ENCODE peak calls at places on chromosomes 13 and 19, in nine cellular contexts. One of them, this sample, is unnamed.

GRCh38 chr19:55474269-55475265 is 1.9 kb upstream of the ZNF628 start:
- DNase-seq in fibroblast of mammary gland: no peak
- DNase-seq in OCI-LY7: no peak
- DNase-seq in AG10803: peak; percentile 56
- DNase-seq in cardiac muscle cell: no peak
- DNase-seq in body of pancreas: no peak
- DNase-seq in upper lobe of right lung: no peak
- DNase-seq in IMR-90: no peak
- DNase-seq in thoracic aorta: no peak
- DNase-seq in this sample: no peak

GRCh38 chr19:41930926-41931592 is 2.8 kb upstream of the ERFL start:
- DNase-seq in fibroblast of mammary gland: no peak
- DNase-seq in OCI-LY7: peak; percentile 58
- DNase-seq in AG10803: no peak
- DNase-seq in cardiac muscle cell: no peak
- DNase-seq in body of pancreas: no peak
- DNase-seq in upper lobe of right lung: no peak
- DNase-seq in IMR-90: no peak
- DNase-seq in thoracic aorta: no peak
- DNase-seq in this sample: no peak

GRCh38 chr19:1081301-1082164 is 13.6 kb downstream of the POLR2E start:
- DNase-seq in fibroblast of mammary gland: no peak
- DNase-seq in OCI-LY7: no peak
- DNase-seq in AG10803: no peak
- DNase-seq in cardiac muscle cell: no peak
- DNase-seq in body of pancreas: peak; percentile 42
- DNase-seq in upper lobe of right lung: peak; percentile 72
- DNase-seq in IMR-90: no peak
- DNase-seq in thoracic aorta: no peak
- DNase-seq in this sample: no peak

GRCh38 chr13:26629260-26629659 is 71.8 kb downstream of the WASF3 start:
- DNase-seq in fibroblast of mammary gland: peak; percentile 24
- DNase-seq in OCI-LY7: peak; percentile 1
- DNase-seq in AG10803: peak; percentile 3
- DNase-seq in cardiac muscle cell: no peak
- DNase-seq in body of pancreas: no peak
- DNase-seq in upper lobe of right lung: no peak
- DNase-seq in IMR-90: no peak
- DNase-seq in thoracic aorta: no peak
- DNase-seq in this sample: no peak

GRCh38 chr19:42317535-42317934 is 4.4 kb downstream of the TMEM145 start:
- DNase-seq in fibroblast of mammary gland: no peak
- DNase-seq in OCI-LY7: peak; percentile 48
- DNase-seq in AG10803: no peak
- DNase-seq in cardiac muscle cell: no peak
- DNase-seq in body of pancreas: no peak
- DNase-seq in upper lobe of right lung: no peak
- DNase-seq in IMR-90: no peak
- DNase-seq in thoracic aorta: no peak
- DNase-seq in this sample: no peak

GRCh38 chr19:55113570-55114039 is 3.8 kb downstream of the PPP1R12C start:
- DNase-seq in fibroblast of mammary gland: peak; percentile 93
- DNase-seq in OCI-LY7: peak; percentile 60
- DNase-seq in AG10803: peak; percentile 92
- DNase-seq in cardiac muscle cell: peak; percentile 83
- DNase-seq in body of pancreas: peak; percentile 77
- DNase-seq in upper lobe of right lung: peak; percentile 83
- DNase-seq in IMR-90: peak; percentile 92
- DNase-seq in thoracic aorta: peak; percentile 92
- DNase-seq in this sample: peak; percentile 82

GRCh38 chr19:14031719-14032480 is at the start of gene IL27RA:
- DNase-seq in fibroblast of mammary gland: peak; percentile 26
- DNase-seq in OCI-LY7: peak; percentile 85
- DNase-seq in AG10803: peak; percentile 37
- DNase-seq in cardiac muscle cell: peak; percentile 61
- DNase-seq in body of pancreas: peak; percentile 67
- DNase-seq in upper lobe of right lung: peak; percentile 86
- DNase-seq in IMR-90: peak; percentile 31
- DNase-seq in thoracic aorta: no peak
- DNase-seq in this sample: no peak

GRCh38 chr19:39199025-39199424 is 2.3 kb downstream of the NCCRP1 start:
- DNase-seq in fibroblast of mammary gland: peak; percentile 73
- DNase-seq in OCI-LY7: no peak
- DNase-seq in AG10803: peak; percentile 40
- DNase-seq in cardiac muscle cell: peak; percentile 41
- DNase-seq in body of pancreas: peak; percentile 96
- DNase-seq in upper lobe of right lung: peak; percentile 66
- DNase-seq in IMR-90: peak; percentile 63
- DNase-seq in thoracic aorta: no peak
- DNase-seq in this sample: no peak

GRCh38 chr19:7868326-7868670 is 5.9 kb downstream of the PRR36 start:
- DNase-seq in fibroblast of mammary gland: peak; percentile 15
- DNase-seq in OCI-LY7: no peak
- DNase-seq in AG10803: no peak
- DNase-seq in cardiac muscle cell: no peak
- DNase-seq in body of pancreas: no peak
- DNase-seq in upper lobe of right lung: no peak
- DNase-seq in IMR-90: no peak
- DNase-seq in thoracic aorta: no peak
- DNase-seq in this sample: no peak

GRCh38 chr13:102726430-102726829 is 31.6 kb upstream of the METTL21C start:
- DNase-seq in fibroblast of mammary gland: peak; percentile 11
- DNase-seq in OCI-LY7: peak; percentile 0
- DNase-seq in AG10803: no peak
- DNase-seq in cardiac muscle cell: no peak
- DNase-seq in body of pancreas: no peak
- DNase-seq in upper lobe of right lung: no peak
- DNase-seq in IMR-90: no peak
- DNase-seq in thoracic aorta: no peak
- DNase-seq in this sample: no peak

GRCh38 chr13:89688908-89689307 is 1658.6 kb upstream of the MIR17HG start:
- DNase-seq in fibroblast of mammary gland: no peak
- DNase-seq in OCI-LY7: no peak
- DNase-seq in AG10803: no peak
- DNase-seq in cardiac muscle cell: no peak
- DNase-seq in body of pancreas: peak; percentile 6
- DNase-seq in upper lobe of right lung: peak; percentile 46
- DNase-seq in IMR-90: no peak
- DNase-seq in thoracic aorta: no peak
- DNase-seq in this sample: no peak

GRCh38 chr19:23436944-23437343 is 41.7 kb upstream of the ZNF91 start:
- DNase-seq in fibroblast of mammary gland: peak; percentile 2
- DNase-seq in OCI-LY7: peak; percentile 39
- DNase-seq in AG10803: no peak
- DNase-seq in cardiac muscle cell: no peak
- DNase-seq in body of pancreas: no peak
- DNase-seq in upper lobe of right lung: no peak
- DNase-seq in IMR-90: no peak
- DNase-seq in thoracic aorta: no peak
- DNase-seq in this sample: no peak

GRCh38 chr19:10962863-10963262 is 2.0 kb downstream of the SMARCA4 start:
- DNase-seq in fibroblast of mammary gland: no peak
- DNase-seq in OCI-LY7: no peak
- DNase-seq in AG10803: no peak
- DNase-seq in cardiac muscle cell: no peak
- DNase-seq in body of pancreas: no peak
- DNase-seq in upper lobe of right lung: no peak
- DNase-seq in IMR-90: no peak
- DNase-seq in thoracic aorta: no peak
- DNase-seq in this sample: no peak

GRCh38 chr19:6760606-6761005 is 6.6 kb downstream of the SH2D3A start:
- DNase-seq in fibroblast of mammary gland: no peak
- DNase-seq in OCI-LY7: no peak
- DNase-seq in AG10803: no peak
- DNase-seq in cardiac muscle cell: no peak
- DNase-seq in body of pancreas: no peak
- DNase-seq in upper lobe of right lung: no peak
- DNase-seq in IMR-90: no peak
- DNase-seq in thoracic aorta: no peak
- DNase-seq in this sample: no peak

GRCh38 chr19:11070123-11070522 is 19.1 kb upstream of the LDLR start:
- DNase-seq in fibroblast of mammary gland: no peak
- DNase-seq in OCI-LY7: no peak
- DNase-seq in AG10803: no peak
- DNase-seq in cardiac muscle cell: no peak
- DNase-seq in body of pancreas: no peak
- DNase-seq in upper lobe of right lung: no peak
- DNase-seq in IMR-90: no peak
- DNase-seq in thoracic aorta: no peak
- DNase-seq in this sample: no peak

GRCh38 chr13:30256713-30257432 is 50.5 kb downstream of the KATNAL1 start:
- DNase-seq in fibroblast of mammary gland: peak; percentile 20
- DNase-seq in OCI-LY7: peak; percentile 37
- DNase-seq in AG10803: peak; percentile 43
- DNase-seq in cardiac muscle cell: peak; percentile 18
- DNase-seq in body of pancreas: no peak
- DNase-seq in upper lobe of right lung: no peak
- DNase-seq in IMR-90: no peak
- DNase-seq in thoracic aorta: no peak
- DNase-seq in this sample: no peak
- TF ChIP-seq CTCF in fibroblast of mammary gland: peak; percentile 13
- TF ChIP-seq CTCF in OCI-LY7: peak; percentile 72
- TF ChIP-seq CTCF in AG10803: peak; percentile 43
- TF ChIP-seq CTCF in cardiac muscle cell: no peak
- TF ChIP-seq CTCF in body of pancreas: no peak
- TF ChIP-seq CTCF in upper lobe of right lung: no peak
- TF ChIP-seq CTCF in IMR-90: no peak
- TF ChIP-seq CTCF in thoracic aorta: no peak
- TF ChIP-seq CTCF in this sample: no peak

DNA sequence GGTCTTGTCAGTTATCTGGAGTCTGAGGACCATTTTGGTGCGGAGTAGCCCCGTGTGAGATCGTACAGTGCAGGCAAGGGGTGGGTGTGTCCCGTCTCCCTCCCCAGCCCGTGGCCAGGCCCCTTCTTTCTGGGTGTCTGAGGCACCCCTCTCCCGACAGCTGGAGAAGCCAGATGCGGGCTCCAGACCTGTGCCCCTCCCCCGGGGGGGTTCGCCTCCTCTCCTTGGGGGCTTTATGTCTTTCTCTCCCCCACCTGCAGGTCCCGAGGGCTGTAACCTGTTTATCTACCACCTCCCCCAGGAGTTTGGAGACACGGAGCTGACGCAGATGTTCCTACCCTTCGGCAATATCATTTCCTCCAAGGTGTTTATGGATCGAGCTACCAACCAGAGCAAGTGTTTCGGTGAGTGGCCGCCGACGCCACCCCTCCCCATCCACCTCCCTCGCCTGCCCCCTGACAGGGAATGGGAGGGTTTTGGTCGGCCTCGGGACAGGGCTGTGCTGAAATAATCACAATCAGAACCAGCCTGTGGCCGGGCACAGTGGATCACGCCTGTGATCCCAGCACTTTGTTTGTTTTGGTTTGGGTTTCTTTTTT is 65.6 kb downstream of the CELF5 start:
- DNase-seq in fibroblast of mammary gland: no peak
- DNase-seq in OCI-LY7: no peak
- DNase-seq in AG10803: no peak
- DNase-seq in cardiac muscle cell: no peak
- DNase-seq in body of pancreas: no peak
- DNase-seq in upper lobe of right lung: no peak
- DNase-seq in IMR-90: no peak
- DNase-seq in thoracic aorta: no peak
- DNase-seq in this sample: no peak
- H3K4me3 ChIP-seq in fibroblast of mammary gland: no peak overlapping the region
- H3K4me3 ChIP-seq in OCI-LY7: no peak overlapping the region
- H3K4me3 ChIP-seq in AG10803: no peak overlapping the region
- H3K4me3 ChIP-seq in cardiac muscle cell: no peak overlapping the region
- H3K4me3 ChIP-seq in body of pancreas: no peak overlapping the region
- H3K4me3 ChIP-seq in upper lobe of right lung: no peak overlapping the region
- H3K4me3 ChIP-seq in IMR-90: no peak overlapping the region
- H3K4me3 ChIP-seq in thoracic aorta: no peak overlapping the region
- H3K4me3 ChIP-seq in this sample: no peak overlapping the region

DNA sequence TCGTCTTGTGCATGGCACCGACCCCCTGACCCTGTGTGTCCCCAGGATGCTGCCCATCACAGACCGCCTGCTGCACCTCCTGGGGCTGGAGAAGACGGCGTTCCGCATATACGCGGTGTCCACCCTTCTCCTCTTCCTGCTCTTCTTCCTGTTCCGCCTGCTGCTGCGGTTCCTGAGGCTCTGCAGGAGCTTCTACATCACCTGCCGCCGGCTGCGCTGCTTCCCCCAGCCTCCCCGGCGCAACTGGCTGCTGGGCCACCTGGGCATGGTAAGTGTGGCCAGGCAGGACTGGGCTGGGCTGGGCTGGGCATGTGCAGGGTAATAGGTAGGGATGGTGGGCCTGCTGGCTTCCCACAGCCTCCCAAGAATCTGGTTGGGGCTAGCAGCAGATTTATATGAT is 17.0 kb downstream of the CYP4F22 start:
- DNase-seq in fibroblast of mammary gland: no peak
- DNase-seq in OCI-LY7: no peak
- DNase-seq in AG10803: no peak
- DNase-seq in cardiac muscle cell: no peak
- DNase-seq in body of pancreas: no peak
- DNase-seq in upper lobe of right lung: no peak
- DNase-seq in IMR-90: no peak
- DNase-seq in thoracic aorta: no peak
- DNase-seq in this sample: no peak
- TF ChIP-seq CTCF in fibroblast of mammary gland: no peak
- TF ChIP-seq CTCF in OCI-LY7: no peak
- TF ChIP-seq CTCF in AG10803: no peak
- TF ChIP-seq CTCF in cardiac muscle cell: no peak
- TF ChIP-seq CTCF in body of pancreas: no peak
- TF ChIP-seq CTCF in upper lobe of right lung: no peak
- TF ChIP-seq CTCF in IMR-90: no peak
- TF ChIP-seq CTCF in thoracic aorta: no peak
- TF ChIP-seq CTCF in this sample: no peak

GRCh38 chr19:56594446-56594782 is 688 bp upstream of the ZNF71 start:
- DNase-seq in fibroblast of mammary gland: no peak
- DNase-seq in OCI-LY7: no peak
- DNase-seq in AG10803: no peak
- DNase-seq in cardiac muscle cell: no peak
- DNase-seq in body of pancreas: no peak
- DNase-seq in upper lobe of right lung: no peak
- DNase-seq in IMR-90: no peak
- DNase-seq in thoracic aorta: no peak
- DNase-seq in this sample: no peak

GRCh38 chr19:56594783-56595547 is at the start of gene ZNF71:
- DNase-seq in fibroblast of mammary gland: peak; percentile 81
- DNase-seq in OCI-LY7: peak; percentile 90
- DNase-seq in AG10803: peak; percentile 83
- DNase-seq in cardiac muscle cell: peak; percentile 92
- DNase-seq in body of pancreas: peak; percentile 91
- DNase-seq in upper lobe of right lung: peak; percentile 94
- DNase-seq in IMR-90: peak; percentile 78
- DNase-seq in thoracic aorta: peak; percentile 58
- DNase-seq in this sample: peak; percentile 39

GRCh38 chr19:56595548-56595899 is 422 bp downstream of the ZNF71 start:
- DNase-seq in fibroblast of mammary gland: peak; percentile 17
- DNase-seq in OCI-LY7: no peak
- DNase-seq in AG10803: no peak
- DNase-seq in cardiac muscle cell: no peak
- DNase-seq in body of pancreas: no peak
- DNase-seq in upper lobe of right lung: no peak
- DNase-seq in IMR-90: peak; percentile 9
- DNase-seq in thoracic aorta: no peak
- DNase-seq in this sample: no peak

GRCh38 chr19:56597696-56598095 is 2.6 kb downstream of the ZNF71 start:
- DNase-seq in fibroblast of mammary gland: peak; percentile 35
- DNase-seq in OCI-LY7: no peak
- DNase-seq in AG10803: no peak
- DNase-seq in cardiac muscle cell: no peak
- DNase-seq in body of pancreas: no peak
- DNase-seq in upper lobe of right lung: no peak
- DNase-seq in IMR-90: peak; percentile 27
- DNase-seq in thoracic aorta: no peak
- DNase-seq in this sample: no peak

GRCh38 chr19:56596676-56597075 is 1.6 kb downstream of the ZNF71 start:
- DNase-seq in fibroblast of mammary gland: no peak
- DNase-seq in OCI-LY7: no peak
- DNase-seq in AG10803: no peak
- DNase-seq in cardiac muscle cell: no peak
- DNase-seq in body of pancreas: no peak
- DNase-seq in upper lobe of right lung: no peak
- DNase-seq in IMR-90: no peak
- DNase-seq in thoracic aorta: no peak
- DNase-seq in this sample: no peak
- H3K4me3 ChIP-seq in fibroblast of mammary gland: no peak overlapping the region
- H3K4me3 ChIP-seq in OCI-LY7: no peak overlapping the region
- H3K4me3 ChIP-seq in AG10803: no peak overlapping the region
- H3K4me3 ChIP-seq in cardiac muscle cell: no peak overlapping the region
- H3K4me3 ChIP-seq in body of pancreas: no peak overlapping the region
- H3K4me3 ChIP-seq in upper lobe of right lung: no peak overlapping the region
- H3K4me3 ChIP-seq in IMR-90: no peak overlapping the region
- H3K4me3 ChIP-seq in thoracic aorta: no peak overlapping the region
- H3K4me3 ChIP-seq in this sample: no peak overlapping the region